ENCODE peak calls at places on chromosomes 2 and 18, in four cellular contexts. One of them, this sample, is unnamed.

GRCh38 chr18:32310119-32310518 is 120.3 kb downstream of the MEP1B start:
- DNase-seq in stimulated activated naive CD4-positive, alpha-beta T cell: no peak
- DNase-seq in AG10803: peak
- DNase-seq in activated T-helper 1 cell treated with Interleukin-2 at 50 U/mL for 16 hours: no peak
- DNase-seq in this sample: no peak

GRCh38 chr2:234164499-234165409 is 114.3 kb downstream of the SPP2 start:
- DNase-seq in stimulated activated naive CD4-positive, alpha-beta T cell: no peak
- DNase-seq in AG10803: no peak
- DNase-seq in activated T-helper 1 cell treated with Interleukin-2 at 50 U/mL for 16 hours: peak
- DNase-seq in this sample: peak

GRCh38 chr2:151803811-151804210 is 24.4 kb downstream of the ARL5A start:
- DNase-seq in stimulated activated naive CD4-positive, alpha-beta T cell: no peak
- DNase-seq in AG10803: no peak
- DNase-seq in activated T-helper 1 cell treated with Interleukin-2 at 50 U/mL for 16 hours: no peak
- DNase-seq in this sample: no peak

GRCh38 chr2:181311841-181312240 is 145.3 kb upstream of the ITGA4 start:
- DNase-seq in stimulated activated naive CD4-positive, alpha-beta T cell: peak
- DNase-seq in AG10803: no peak
- DNase-seq in activated T-helper 1 cell treated with Interleukin-2 at 50 U/mL for 16 hours: no peak
- DNase-seq in this sample: no peak

GRCh38 chr2:16664052-16664731 is 1.4 kb downstream of the CYRIA start:
- DNase-seq in stimulated activated naive CD4-positive, alpha-beta T cell: no peak
- DNase-seq in AG10803: peak
- DNase-seq in activated T-helper 1 cell treated with Interleukin-2 at 50 U/mL for 16 hours: no peak
- DNase-seq in this sample: peak

GRCh38 chr2:239393401-239393940 is 7.3 kb downstream of the HDAC4 start:
- DNase-seq in stimulated activated naive CD4-positive, alpha-beta T cell: no peak
- DNase-seq in AG10803: peak
- DNase-seq in activated T-helper 1 cell treated with Interleukin-2 at 50 U/mL for 16 hours: no peak
- DNase-seq in this sample: no peak

GRCh38 chr2:95329891-95330822 is 33.0 kb downstream of the KCNIP3 start:
- DNase-seq in stimulated activated naive CD4-positive, alpha-beta T cell: no peak
- DNase-seq in AG10803: no peak
- DNase-seq in activated T-helper 1 cell treated with Interleukin-2 at 50 U/mL for 16 hours: no peak
- DNase-seq in this sample: peak

GRCh38 chr2:142874293-142874814 is 3.1 kb upstream of the KYNU start:
- DNase-seq in stimulated activated naive CD4-positive, alpha-beta T cell: no peak
- DNase-seq in AG10803: peak
- DNase-seq in activated T-helper 1 cell treated with Interleukin-2 at 50 U/mL for 16 hours: no peak
- DNase-seq in this sample: peak

GRCh38 chr18:26546875-26547301 is 1.5 kb downstream of the KCTD1 start:
- DNase-seq in stimulated activated naive CD4-positive, alpha-beta T cell: no peak
- DNase-seq in AG10803: no peak
- DNase-seq in activated T-helper 1 cell treated with Interleukin-2 at 50 U/mL for 16 hours: no peak
- DNase-seq in this sample: no peak

GRCh38 chr2:213161759-213162514 is 10.5 kb upstream of the IKZF2 start:
- DNase-seq in stimulated activated naive CD4-positive, alpha-beta T cell: no peak
- DNase-seq in AG10803: peak
- DNase-seq in activated T-helper 1 cell treated with Interleukin-2 at 50 U/mL for 16 hours: no peak
- DNase-seq in this sample: no peak

GRCh38 chr2:37849908-37850307 is 75.2 kb upstream of the RMDN2 start:
- DNase-seq in stimulated activated naive CD4-positive, alpha-beta T cell: no peak
- DNase-seq in AG10803: no peak
- DNase-seq in activated T-helper 1 cell treated with Interleukin-2 at 50 U/mL for 16 hours: no peak
- DNase-seq in this sample: no peak

This sample was measured in kidney glomerular epithelial cell.